ENCODE peak calls at places on chromosome X, in eight cellular contexts. O is right atrium auricular region, G is OCI-LY7, Q is fibroblast of mammary gland, F is astrocyte of the cerebellum, C is lower lobe of right lung, M is IMR-90, Z is thoracic aorta. P is an unnamed sample.

GRCh38 chrX:128035318-128035717 is 16.9 kb downstream of the ACTRT1 start:
- DNase-seq in Z (no peak), F (no peak), M (no peak), O (no peak), G (no peak), C (no peak), Q (no peak), P (no peak)

GRCh38 chrX:10496345-10496965 is 123.9 kb downstream of the MID1 start:
- DNase-seq in G (no peak), C (no peak), O (no peak), M (peak; percentile 91), Q (peak; percentile 70), Z (no peak), F (peak; percentile 84), P (no peak)

GRCh38 chrX:19129694-19130093 is 7.4 kb upstream of the ADGRG2 start:
- DNase-seq in Z (no peak), G (no peak), C (no peak), F (no peak), O (no peak), M (no peak), Q (no peak), P (no peak)

GRCh38 chrX:46840946-46841740 is 4.3 kb downstream of the RP2 start:
- DNase-seq in F (no peak), G (peak; percentile 41), Q (peak; percentile 10), C (no peak), Z (no peak), M (no peak), O (no peak), P (no peak)

GRCh38 chrX:22383988-22384387 is 111.3 kb downstream of the CBLL2 start:
- DNase-seq in Z (no peak), G (no peak), M (no peak), O (no peak), Q (no peak), F (no peak), C (no peak), P (no peak)

GRCh38 chrX:9510366-9510765 is 45.5 kb downstream of the TBL1X start:
- DNase-seq in M (no peak), C (no peak), O (no peak), F (no peak), G (no peak), Z (no peak), Q (no peak), P (no peak)

GRCh38 chrX:26328610-26329319 is 112.8 kb downstream of the MAGEB5 start:
- DNase-seq in C (no peak), Z (no peak), O (no peak), Q (no peak), G (no peak), M (no peak), F (no peak), P (no peak)

GRCh38 chrX:1444896-1445480 is 7.7 kb downstream of the ASMTL start:
- DNase-seq in Z (no peak), O (no peak), M (no peak), G (no peak), F (no peak), Q (no peak), C (peak; percentile 13), P (no peak)

GRCh38 chrX:71668248-71668595 is 876 bp downstream of the LOC101059915 start:
- DNase-seq in C (no peak), Z (no peak), G (no peak), Q (no peak), F (no peak), O (no peak), M (no peak), P (no peak)

GRCh38 chrX:100830547-100830946 is 10.4 kb downstream of the CSTF2 start:
- DNase-seq in Z (no peak), C (no peak), Q (no peak), O (no peak), G (no peak), M (no peak), F (no peak), P (no peak)

GRCh38 chrX:14027031-14027430 is 2.7 kb downstream of the GEMIN8 start:
- DNase-seq in Z (no peak), C (no peak), F (no peak), O (no peak), G (peak; percentile 45), Q (peak; percentile 73), M (peak; percentile 35), P (no peak)

GRCh38 chrX:119201570-119201969 is 34.5 kb upstream of the PGRMC1 start:
- DNase-seq in O (no peak), C (no peak), F (no peak), Z (no peak), G (no peak), Q (peak; percentile 47), M (peak; percentile 4), P (no peak)

GRCh38 chrX:80876877-80877276 is 67.2 kb upstream of the BRWD3 start:
- DNase-seq in O (no peak), G (peak; percentile 55), Q (peak; percentile 58), Z (no peak), F (peak; percentile 16), C (no peak), M (peak; percentile 44), P (no peak)

GRCh38 chrX:66489339-66489738 is 149.5 kb downstream of the EDA2R start:
- DNase-seq in F (no peak), O (no peak), C (no peak), Z (no peak), M (no peak), G (no peak), Q (peak; percentile 4), P (no peak)

GRCh38 chrX:133598596-133599334 is 183.5 kb upstream of the GPC4 start:
- DNase-seq in C (no peak), Q (peak; percentile 36), Z (no peak), G (no peak), M (no peak), O (no peak), F (no peak), P (no peak)

GRCh38 chrX:53291596-53291995 is 10.2 kb upstream of the IQSEC2 start:
- DNase-seq in M (no peak), O (no peak), Z (no peak), C (no peak), G (no peak), F (no peak), Q (no peak), P (no peak)

GRCh38 chrX:71256051-71256450 is 2.1 kb upstream of the ZMYM3 start:
- DNase-seq in F (no peak), C (no peak), Q (peak; percentile 20), Z (no peak), M (peak; percentile 28), O (no peak), G (no peak), P (no peak)

GRCh38 chrX:123740006-123740405 is 7.2 kb upstream of the THOC2 start:
- DNase-seq in Q (no peak), O (no peak), Z (no peak), F (no peak), G (no peak), M (no peak), C (no peak), P (no peak)

GRCh38 chrX:7223271-7223670 is 75.3 kb upstream of the PUDP start:
- DNase-seq in G (no peak), Q (no peak), C (no peak), M (no peak), F (no peak), Z (no peak), O (no peak), P (no peak)

GRCh38 chrX:138534410-138534809 is 177.1 kb downstream of the FGF13 start:
- DNase-seq in Q (no peak), F (no peak), M (no peak), C (no peak), G (no peak), O (no peak), Z (no peak), P (no peak)

GRCh38 chrX:55490121-55490520 is 473 bp upstream of the USP51 start:
- DNase-seq in G (no peak), O (no peak), Q (no peak), F (no peak), M (no peak), C (no peak), Z (no peak), P (no peak)

GRCh38 chrX:21990812-21991211 is 41.3 kb upstream of the PHEX start:
- DNase-seq in G (no peak), Z (no peak), C (no peak), F (no peak), Q (no peak), M (no peak), O (no peak), P (no peak)

GRCh38 chrX:125378205-125378604 is 58.5 kb downstream of the TEX13C start:
- DNase-seq in O (no peak), Z (no peak), C (no peak), F (no peak), Q (no peak), M (no peak), G (no peak), P (no peak)

GRCh38 chrX:111098874-111099273 is 2.9 kb downstream of the PAK3 start:
- DNase-seq in F (no peak), O (no peak), Q (peak; percentile 23), M (peak; percentile 11), G (peak; percentile 23), Z (no peak), C (peak; percentile 52), P (no peak)
- TF ChIP-seq CTCF in F (peak; percentile 65), O (peak; percentile 49), Q (peak; percentile 62), M (peak; percentile 41), G (peak; percentile 67), Z (peak; percentile 66), C (peak; percentile 58), P (peak; percentile 58)

GRCh38 chrX:17375631-17376380 is 806 bp downstream of the NHS start:
- DNase-seq in G (no peak), M (peak; percentile 22), Z (no peak), C (no peak), Q (peak; percentile 20), O (no peak), F (no peak), P (no peak)
- H3K4me3 ChIP-seq in G (no peak overlapping the region), M (peak overlapping the region; percentile 98), Z (peak overlapping the region; percentile 78), C (peak overlapping the region; percentile 58), Q (peak overlapping the region; percentile 53), O (peak overlapping the region; percentile 43), F (peak overlapping the region; percentile 72), P (peak overlapping the region; percentile 55)

DNA sequence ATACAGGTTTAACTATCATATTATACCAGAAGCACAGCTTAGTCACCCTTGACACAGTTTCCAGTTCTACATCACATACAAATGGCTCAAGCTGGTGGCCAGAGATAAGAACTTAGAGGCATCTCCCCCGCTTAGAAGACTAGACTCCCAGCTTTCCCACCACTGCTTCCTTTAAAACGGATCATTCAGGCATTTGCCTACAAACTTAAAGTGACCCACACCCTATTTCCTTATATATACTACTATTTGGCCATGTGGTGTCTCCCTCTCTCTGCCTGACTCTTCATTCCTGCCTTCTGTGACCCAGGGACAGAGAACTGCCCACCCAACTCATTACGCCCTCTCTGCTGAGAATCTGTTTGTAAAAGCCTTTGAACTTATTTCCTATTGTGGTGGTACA is 781.2 kb upstream of the DIAPH2 start:
- DNase-seq in Q (no peak), O (no peak), C (no peak), G (no peak), F (no peak), M (no peak), Z (no peak), P (no peak)
- TF ChIP-seq CTCF in Q (no peak), O (no peak), C (no peak), G (no peak), F (no peak), M (no peak), Z (no peak), P (no peak)

DNA sequence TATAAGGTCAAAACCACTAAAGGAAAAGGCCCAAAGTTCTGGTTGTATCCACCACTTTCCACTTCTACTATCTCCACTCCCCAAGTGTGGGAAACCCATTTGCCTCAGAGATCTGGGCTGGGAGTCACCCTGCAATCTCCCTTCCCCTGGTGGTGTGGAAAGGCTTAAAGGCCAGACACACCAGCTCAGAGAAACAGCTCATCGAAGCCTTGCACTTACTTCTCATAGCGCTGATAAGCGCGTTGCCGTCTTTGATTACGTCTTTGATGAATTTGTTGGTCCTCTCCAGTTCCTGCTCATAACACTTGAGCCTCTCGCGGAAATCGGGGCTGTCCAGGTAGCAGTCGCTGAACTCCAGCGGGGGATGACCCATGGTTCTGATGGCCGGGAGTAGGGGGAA is 647 bp downstream of the OPHN1 start:
- DNase-seq in Q (peak; percentile 30), O (no peak), G (no peak), F (no peak), Z (no peak), M (peak; percentile 40), C (no peak), P (no peak)
- H3K4me3 ChIP-seq in Q (peak overlapping the region; percentile 64), O (peak overlapping the region; percentile 48), G (no peak overlapping the region), F (peak overlapping the region; percentile 58), Z (peak overlapping the region; percentile 85), M (peak overlapping the region; percentile 90), C (peak overlapping the region; percentile 72), P (peak overlapping the region; percentile 52)

P was measured in HFF-Myc.